ENCODE peak calls at places on chromosomes 5 and 9, in five cellular contexts. R, P, D, E and C are unnamed samples.

GRCh38 chr9:126015446-126015845 is 268.3 kb downstream of the PBX3 start:
- DNase-seq in E (no peak), P (no peak), R (no peak), D (no peak), C (no peak)

GRCh38 chr5:74075900-74076484 is 450.0 kb downstream of the ARHGEF28 start:
- DNase-seq in P (no peak), R (no peak), D (no peak), E (no peak), C (no peak)

GRCh38 chr9:36119476-36119875 is 17.1 kb upstream of the GLIPR2 start:
- DNase-seq in R (no peak), E (no peak), D (no peak), P (no peak), C (no peak)

GRCh38 chr5:149030392-149030791 is 32.5 kb downstream of the SH3TC2 start:
- DNase-seq in D (no peak), P (no peak), R (no peak), E (no peak), C (no peak)

GRCh38 chr5:143153332-143154119 is 250.0 kb downstream of the NR3C1 start:
- DNase-seq in P (no peak), D (no peak), E (no peak), R (no peak), C (no peak)

GRCh38 chr9:95001720-95002119 is 275.2 kb downstream of the AOPEP start:
- DNase-seq in E (no peak), P (no peak), D (no peak), R (no peak), C (no peak)

GRCh38 chr5:169354263-169354662 is 53.3 kb upstream of the SLIT3 start:
- DNase-seq in D (no peak), P (no peak), R (no peak), E (no peak), C (no peak)

GRCh38 chr5:27962201-27962600 is 923.8 kb upstream of the CDH9 start:
- DNase-seq in D (no peak), R (no peak), E (no peak), P (no peak), C (no peak)

GRCh38 chr9:35910613-35911488 is 1.6 kb downstream of the SPAAR start:
- DNase-seq in D (no peak), E (peak; percentile 44), R (peak; percentile 58), P (peak; percentile 66), C (no peak)

GRCh38 chr5:158839638-158840037 is 260.1 kb downstream of the EBF1 start:
- DNase-seq in E (no peak), R (no peak), D (no peak), P (no peak), C (no peak)

GRCh38 chr9:96620832-96621269 is 1.2 kb upstream of the CDC14B start:
- DNase-seq in P (no peak), R (peak; percentile 51), D (no peak), E (peak; percentile 48), C (no peak)

GRCh38 chr9:72203205-72203803 is 54.1 kb downstream of the GDA start:
- DNase-seq in R (peak; percentile 53), P (peak; percentile 28), E (peak; percentile 32), D (peak; percentile 31), C (no peak)

GRCh38 chr9:9557804-9558334 is 1054.9 kb downstream of the PTPRD start:
- DNase-seq in D (no peak), E (no peak), P (no peak), R (peak; percentile 3), C (no peak)

GRCh38 chr5:11977904-11978303 is 73.7 kb upstream of the CTNND2 start:
- DNase-seq in E (no peak), P (no peak), D (no peak), R (no peak), C (no peak)

GRCh38 chr9:20552874-20553624 is 69.2 kb downstream of the MLLT3 start:
- DNase-seq in D (no peak), P (no peak), E (no peak), R (peak; percentile 9), C (peak; percentile 38)

GRCh38 chr5:62133426-62133825 is 172.6 kb upstream of the KIF2A start:
- DNase-seq in R (no peak), D (no peak), P (no peak), E (no peak), C (no peak)

GRCh38 chr5:149188383-149188782 is 47.1 kb downstream of the ABLIM3 start:
- DNase-seq in P (no peak), E (no peak), D (no peak), R (no peak), C (no peak)

GRCh38 chr5:73422164-73422563 is 26.4 kb downstream of the FOXD1 start:
- DNase-seq in D (no peak), E (no peak), R (no peak), P (no peak), C (no peak)

DNA sequence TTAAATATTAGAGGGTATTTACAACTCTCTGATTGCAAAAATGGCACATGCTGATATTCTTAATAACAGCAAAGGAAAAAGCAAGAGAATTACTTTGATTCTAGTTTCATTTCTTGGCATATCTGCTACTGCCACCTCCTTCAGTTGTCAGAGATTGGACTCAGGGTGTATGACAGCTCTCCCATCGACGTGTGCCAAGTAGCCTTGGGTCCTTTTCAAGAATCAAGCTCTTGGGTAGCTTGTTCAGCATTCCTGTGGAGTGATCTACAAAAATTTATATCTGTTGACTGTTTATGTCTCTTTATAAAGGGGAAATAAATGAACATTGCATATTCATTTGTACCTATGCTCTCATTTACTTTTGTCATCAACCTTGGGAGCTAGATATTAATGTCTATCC is 315.6 kb downstream of the PRR16 start:
- DNase-seq in E (no peak), D (no peak), P (no peak), R (no peak), C (no peak)
- TF ChIP-seq ZBTB33 in E (no peak), D (no peak), P (no peak), R (no peak), C (no peak)

GRCh38 chr9:7534211-7534935 is 265.2 kb downstream of the DMAC1 start:
- DNase-seq in E (no peak), D (no peak), R (no peak), P (no peak), C (no peak)

GRCh38 chr9:7533376-7534090 is 266.0 kb downstream of the DMAC1 start:
- DNase-seq in P (no peak), E (no peak), R (no peak), D (no peak), C (no peak)

DNA sequence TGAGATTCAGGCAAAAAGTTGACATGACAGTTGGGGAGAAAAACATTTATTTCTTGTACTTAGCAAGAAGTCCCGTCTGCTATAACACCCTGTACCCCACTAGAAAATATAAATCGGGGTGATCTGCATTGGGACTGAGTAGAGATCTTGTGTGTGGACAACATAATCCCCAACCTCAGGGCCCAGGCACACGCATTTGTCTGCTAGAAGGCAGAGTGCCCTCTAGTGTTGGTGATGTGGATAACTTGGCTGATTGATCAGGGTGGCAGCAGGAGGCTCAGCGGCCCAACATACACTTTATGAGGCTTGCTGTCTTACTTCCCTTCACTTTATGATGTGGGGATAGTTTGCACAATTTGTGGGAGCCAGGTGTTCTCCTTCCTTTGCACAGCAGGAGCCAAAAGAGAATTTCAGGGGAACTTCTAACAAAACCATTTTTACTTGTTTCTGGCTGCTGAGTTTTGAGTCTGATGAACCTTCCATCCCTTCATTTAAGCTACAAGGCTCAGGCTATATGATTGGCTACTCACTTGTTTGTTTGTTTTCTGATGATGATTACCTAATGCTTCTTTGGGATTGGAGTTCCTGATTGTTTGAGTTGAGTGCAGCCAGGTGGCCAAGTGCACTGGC is 263.2 kb downstream of the DMAC1 start:
- DNase-seq in P (peak; percentile 18), D (peak; percentile 45), R (peak; percentile 45), E (peak; percentile 45), C (no peak)
- TF ChIP-seq ZBTB33 in P (no peak), D (no peak), R (no peak), E (no peak), C (no peak)

DNA sequence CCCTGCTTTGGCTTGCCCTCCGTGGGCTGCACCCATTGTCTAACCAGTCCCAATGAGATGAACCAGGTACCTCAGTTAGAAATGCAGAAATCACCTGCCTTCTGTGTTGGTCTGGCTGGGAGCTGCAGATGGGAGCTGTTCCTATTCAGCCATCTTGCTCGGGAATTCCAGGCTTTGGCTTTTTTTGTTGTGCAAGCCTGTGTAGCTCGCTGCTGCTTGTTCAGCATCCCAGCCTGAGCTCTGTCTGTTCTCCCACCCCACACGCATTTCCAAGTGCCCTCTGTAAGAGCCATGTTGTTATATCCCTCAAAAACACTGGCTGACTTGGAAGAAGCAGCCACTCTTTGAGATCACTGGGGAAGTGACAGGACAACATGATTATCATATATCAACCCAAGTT is 101.6 kb upstream of the DPYSL3 start:
- DNase-seq in R (no peak), D (no peak), E (no peak), P (no peak), C (no peak)
- TF ChIP-seq ZBTB33 in R (no peak), D (no peak), E (no peak), P (no peak), C (no peak)

DNA sequence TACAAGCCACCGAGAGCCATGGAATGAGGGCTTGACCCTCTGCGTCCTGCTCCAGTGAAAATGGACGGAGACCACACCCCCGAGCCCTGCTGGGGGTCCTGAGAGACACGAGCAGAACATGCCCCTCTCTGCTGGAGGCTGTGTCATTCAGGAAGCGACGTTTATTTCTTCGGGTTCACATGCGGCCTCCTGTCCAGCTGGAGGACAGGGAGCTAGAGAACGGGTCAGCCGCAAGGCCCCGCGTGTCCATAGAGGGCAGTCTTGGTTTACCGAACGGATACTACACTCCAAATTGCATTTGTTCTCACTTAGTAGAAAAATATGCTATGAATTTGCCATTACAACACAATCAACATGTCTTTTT is 36.1 kb downstream of the MRPL36 start:
- DNase-seq in P (peak; percentile 38), E (peak; percentile 67), D (peak; percentile 78), R (peak; percentile 43), C (no peak)
- TF ChIP-seq ZBTB33 in P (no peak), E (no peak), D (no peak), R (peak; percentile 74), C (peak; percentile 95)

GRCh38 chr9:137237759-137238726 is 3.0 kb upstream of the TUBB4B start:
- DNase-seq in R (no peak), D (no peak), P (no peak), E (no peak), C (no peak)
- TF ChIP-seq ZBTB33 in R (peak; percentile 96), D (no peak), P (no peak), E (peak; percentile 90), C (peak; percentile 44)

DNA sequence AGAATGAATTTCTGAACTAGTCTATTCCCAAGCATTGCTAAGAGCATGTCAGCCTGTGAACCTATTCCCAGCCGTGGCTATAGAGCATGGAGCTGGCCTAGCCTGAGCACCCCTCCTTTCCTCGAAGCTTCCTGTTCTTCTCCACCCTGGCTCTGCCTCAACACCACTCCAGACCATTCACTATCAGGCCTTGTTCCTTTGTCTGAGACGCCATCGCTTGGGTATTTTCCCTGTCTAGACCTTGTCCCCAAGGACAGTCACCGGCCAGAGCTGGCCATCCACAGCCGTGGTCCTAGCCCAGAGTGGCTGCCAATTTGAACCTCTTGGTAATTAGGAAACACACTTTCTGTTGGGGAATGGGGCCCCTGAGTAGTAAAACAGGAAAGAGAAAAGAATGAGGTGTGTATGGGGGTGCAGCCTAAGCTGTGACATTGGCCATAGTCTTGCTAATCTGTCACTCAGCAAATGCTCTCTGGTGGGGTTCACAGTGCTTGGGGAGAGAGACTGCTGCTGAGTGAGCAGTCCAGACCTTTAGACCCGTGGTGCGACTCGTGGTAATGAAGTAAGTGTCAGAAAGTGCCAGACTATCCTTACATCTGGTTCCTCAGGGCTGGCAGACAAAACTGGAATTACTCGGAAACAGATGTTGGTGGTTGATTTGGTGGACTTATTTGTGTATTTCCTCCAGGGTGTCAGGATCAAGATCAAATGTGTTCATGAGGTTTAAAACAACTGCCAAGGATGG is 105.6 kb downstream of the LIFR start:
- DNase-seq in D (no peak), R (no peak), P (no peak), E (no peak), C (no peak)
- TF ChIP-seq ZBTB33 in D (no peak), R (no peak), P (no peak), E (no peak), C (no peak)

GRCh38 chr5:1404062-1404461 is 41.2 kb downstream of the SLC6A3 start:
- DNase-seq in P (no peak), E (no peak), D (no peak), R (no peak), C (no peak)
- TF ChIP-seq ZBTB33 in P (no peak), E (no peak), D (no peak), R (no peak), C (no peak)